ENCODE peak calls at places on chromosome 14, in five cellular contexts. M is trophoblast cell, S is neuronal stem cell, N is H1, L is H9. H is an unnamed sample.

GRCh38 chr14:76261371-76261811 is 109.7 kb downstream of the GPATCH2L start:
- DNase-seq in M (no peak), S (no peak), N (no peak), L (no peak), H (no peak)

GRCh38 chr14:89359477-89360222 is 57.4 kb downstream of the FOXN3 start:
- DNase-seq in M (no peak), S (no peak), N (peak; percentile 45), L (no peak), H (no peak)

GRCh38 chr14:76924363-76925151 is 98.3 kb downstream of the LRRC74A start:
- DNase-seq in M (no peak), S (peak; percentile 64), N (peak; percentile 87), L (peak; percentile 95), H (peak; percentile 60)

GRCh38 chr14:84927096-84927910 is 602.6 kb upstream of the FLRT2 start:
- DNase-seq in M (peak; percentile 22), S (no peak), N (no peak), L (no peak), H (no peak)

GRCh38 chr14:72243309-72243708 is 311.1 kb downstream of the RGS6 start:
- DNase-seq in M (no peak), S (no peak), N (no peak), L (no peak), H (no peak)

GRCh38 chr14:51674294-51675002 is 22.7 kb downstream of the FRMD6 start:
- DNase-seq in M (peak; percentile 16), S (no peak), N (no peak), L (no peak), H (peak; percentile 54)

GRCh38 chr14:88974991-88975835 is 150.8 kb downstream of the TTC8 start:
- DNase-seq in M (no peak), S (no peak), N (no peak), L (no peak), H (no peak)

GRCh38 chr14:87813211-87813610 is 179.8 kb downstream of the GALC start:
- DNase-seq in M (no peak), S (no peak), N (no peak), L (no peak), H (no peak)

GRCh38 chr14:52369305-52369781 is 55.2 kb downstream of the PTGER2 start:
- DNase-seq in M (no peak), S (no peak), N (no peak), L (no peak), H (no peak)

GRCh38 chr14:59964251-59965007 is 44.5 kb downstream of the LRRC9 start:
- DNase-seq in M (no peak), S (no peak), N (no peak), L (no peak), H (peak; percentile 42)

GRCh38 chr14:50800032-50800431 is 30.9 kb downstream of the NIN start:
- DNase-seq in M (peak; percentile 47), S (no peak), N (no peak), L (no peak), H (peak; percentile 56)

GRCh38 chr14:89121961-89122675 is 294.9 kb downstream of the FOXN3 start:
- DNase-seq in M (no peak), S (peak; percentile 60), N (peak; percentile 59), L (peak; percentile 75), H (no peak)

GRCh38 chr14:99971929-99972747 is 93.1 kb upstream of the EVL start:
- DNase-seq in M (peak; percentile 28), S (peak; percentile 29), N (no peak), L (no peak), H (peak; percentile 19)

GRCh38 chr14:103105580-103106168 is 11.1 kb downstream of the EXOC3L4 start:
- DNase-seq in M (peak; percentile 35), S (no peak), N (no peak), L (no peak), H (no peak)

GRCh38 chr14:71119075-71119474 is 211.8 kb downstream of the PCNX1 start:
- DNase-seq in M (peak; percentile 47), S (no peak), N (no peak), L (no peak), H (peak; percentile 47)

GRCh38 chr14:54747616-54748015 is 155.0 kb downstream of the GCH1 start:
- DNase-seq in M (no peak), S (no peak), N (no peak), L (no peak), H (peak; percentile 25)

GRCh38 chr14:54749727-54750126 is 152.9 kb downstream of the GCH1 start:
- DNase-seq in M (no peak), S (no peak), N (no peak), L (no peak), H (no peak)

GRCh38 chr14:54743382-54743781 is 159.2 kb downstream of the GCH1 start:
- DNase-seq in M (no peak), S (no peak), N (no peak), L (no peak), H (peak; percentile 32)

GRCh38 chr14:54742492-54743350 is 159.9 kb downstream of the GCH1 start:
- DNase-seq in M (no peak), S (no peak), N (no peak), L (no peak), H (no peak)

DNA sequence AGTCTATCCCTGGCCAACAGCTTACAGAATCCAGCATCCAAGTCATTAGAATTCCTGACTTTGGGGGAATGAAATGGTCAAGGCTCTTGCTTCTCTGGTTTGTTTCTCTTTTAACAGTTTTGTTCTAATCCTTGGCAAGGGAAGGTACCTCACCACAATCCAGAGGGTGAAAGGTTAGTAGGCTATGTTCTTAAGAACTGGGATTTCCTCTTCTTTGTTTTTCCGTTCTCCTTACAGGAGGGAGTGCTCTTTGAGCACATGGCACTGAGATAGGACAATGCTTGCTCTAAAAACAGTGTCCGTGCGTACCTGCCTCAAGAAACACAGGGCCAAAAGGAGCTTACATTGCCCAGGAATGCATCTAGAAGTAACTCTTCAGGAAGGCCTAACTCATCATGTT is 156.6 kb downstream of the GCH1 start:
- DNase-seq in M (no peak), S (no peak), N (no peak), L (no peak), H (no peak)
- H2BK12ac ChIP-seq in M (no peak overlapping the region), S (no peak overlapping the region), N (no peak overlapping the region), L (no peak overlapping the region), H (no peak overlapping the region)

DNA sequence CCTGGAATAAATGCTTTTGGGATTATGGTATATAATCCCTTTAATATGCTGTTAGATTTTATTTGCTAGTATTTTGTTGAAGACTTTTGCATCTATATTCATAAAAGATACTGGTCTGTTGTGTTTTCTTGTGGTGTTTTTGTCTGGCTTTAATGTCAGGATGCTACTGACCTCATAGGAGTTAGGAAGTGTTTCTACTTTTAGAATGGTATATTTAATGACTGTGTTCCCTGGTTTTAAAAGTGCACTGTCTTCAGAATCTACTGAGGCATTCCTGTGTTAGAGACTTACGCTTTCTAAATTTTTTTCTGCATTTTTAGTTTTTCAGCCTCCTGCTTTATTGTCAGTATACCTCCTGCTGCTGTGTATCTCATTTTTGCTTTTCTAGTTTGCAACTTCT is 51.6 kb downstream of the ARHGAP5 start:
- DNase-seq in M (no peak), S (no peak), N (no peak), L (no peak), H (no peak)
- H2BK12ac ChIP-seq in M (no peak overlapping the region), S (no peak overlapping the region), N (no peak overlapping the region), L (no peak overlapping the region), H (no peak overlapping the region)

GRCh38 chr14:91453744-91454143 is 36.1 kb upstream of the CCDC88C start:
- DNase-seq in M (no peak), S (no peak), N (no peak), L (no peak), H (no peak)

GRCh38 chr14:91454155-91454554 is 36.5 kb upstream of the CCDC88C start:
- DNase-seq in M (no peak), S (no peak), N (no peak), L (no peak), H (no peak)

GRCh38 chr14:91458612-91459011 is 41.0 kb upstream of the CCDC88C start:
- DNase-seq in M (no peak), S (no peak), N (no peak), L (no peak), H (no peak)

GRCh38 chr14:91456283-91456682 is 38.7 kb upstream of the CCDC88C start:
- DNase-seq in M (no peak), S (no peak), N (no peak), L (no peak), H (no peak)

GRCh38 chr14:91454580-91454979 is 37.0 kb upstream of the CCDC88C start:
- DNase-seq in M (no peak), S (no peak), N (no peak), L (no peak), H (no peak)
- H2BK12ac ChIP-seq in M (no peak overlapping the region), S (no peak overlapping the region), N (no peak overlapping the region), L (no peak overlapping the region), H (no peak overlapping the region)

GRCh38 chr14:64518229-64518628 is 13.7 kb downstream of the ZBTB1 start:
- DNase-seq in M (no peak), S (no peak), N (no peak), L (no peak), H (no peak)
- H2BK12ac ChIP-seq in M (no peak overlapping the region), S (no peak overlapping the region), N (no peak overlapping the region), L (no peak overlapping the region), H (no peak overlapping the region)

GRCh38 chr14:24255931-24256696 is 6.9 kb downstream of the TGM1 start:
- DNase-seq in M (no peak), S (no peak), N (no peak), L (peak; percentile 15), H (no peak)

GRCh38 chr14:24256960-24257359 is 6.0 kb downstream of the TGM1 start:
- DNase-seq in M (no peak), S (no peak), N (no peak), L (no peak), H (no peak)

GRCh38 chr14:24258548-24259265 is 4.3 kb downstream of the TGM1 start:
- DNase-seq in M (no peak), S (no peak), N (no peak), L (peak; percentile 24), H (no peak)

GRCh38 chr14:24259282-24260025 is 3.5 kb downstream of the TGM1 start:
- DNase-seq in M (no peak), S (no peak), N (no peak), L (no peak), H (no peak)

GRCh38 chr14:24258119-24258518 is 4.9 kb downstream of the TGM1 start:
- DNase-seq in M (no peak), S (no peak), N (no peak), L (no peak), H (no peak)
- H2BK12ac ChIP-seq in M (no peak overlapping the region), S (no peak overlapping the region), N (no peak overlapping the region), L (no peak overlapping the region), H (no peak overlapping the region)

GRCh38 chr14:96497087-96497486 is 5.1 kb upstream of the PAPOLA start:
- DNase-seq in M (peak; percentile 70), S (no peak), N (no peak), L (no peak), H (no peak)

GRCh38 chr14:96502621-96503251 is 554 bp downstream of the PAPOLA start:
- DNase-seq in M (peak; percentile 58), S (peak; percentile 23), N (peak; percentile 64), L (peak; percentile 50), H (peak; percentile 66)

GRCh38 chr14:96497586-96497985 is 4.6 kb upstream of the PAPOLA start:
- DNase-seq in M (peak; percentile 76), S (no peak), N (no peak), L (no peak), H (no peak)

GRCh38 chr14:96501746-96502620 is at the start of gene PAPOLA:
- DNase-seq in M (peak; percentile 99), S (peak; percentile 92), N (peak; percentile 97), L (peak; percentile 93), H (peak; percentile 96)

GRCh38 chr14:96501383-96501745 is 818 bp upstream of the PAPOLA start:
- DNase-seq in M (no peak), S (no peak), N (no peak), L (no peak), H (no peak)
- H2BK12ac ChIP-seq in M (no peak overlapping the region), S (no peak overlapping the region), N (no peak overlapping the region), L (peak overlapping the region; percentile 71), H (no peak overlapping the region)

GRCh38 chr14:67519406-67519805 is 13.7 kb upstream of the PLEKHH1 start:
- DNase-seq in M (no peak), S (no peak), N (no peak), L (no peak), H (no peak)
- H2BK12ac ChIP-seq in M (no peak overlapping the region), S (no peak overlapping the region), N (no peak overlapping the region), L (no peak overlapping the region), H (no peak overlapping the region)